ENCODE peak calls at places on chromosomes 13 and 19, in ten cellular contexts. X is right lobe of liver, T is esophagus muscularis mucosa, S is lower leg skin, Z is H1, W is heart left ventricle, P is esophagus squamous epithelium, K is adrenal gland, Y is A549, H is transverse colon. F is an unnamed sample.

GRCh38 chr19:4449022-4449825 is 8.4 kb downstream of the UBXN6 start:
- DNase-seq in X (peak), T (no peak), S (no peak), Z (no peak), W (peak), P (no peak), K (peak), Y (no peak), H (no peak), F (no peak)

GRCh38 chr19:40687525-40688016 is 2.9 kb downstream of the NUMBL start:
- DNase-seq in X (no peak), T (peak), S (peak), Z (no peak), W (peak), P (no peak), K (peak), Y (peak), H (peak), F (no peak)

GRCh38 chr13:113581871-113582270 is 2.7 kb upstream of the TFDP1 start:
- DNase-seq in X (peak), T (peak), S (no peak), Z (peak), W (no peak), P (no peak), K (no peak), Y (no peak), H (no peak), F (no peak)

GRCh38 chr13:20566424-20566916 is 487 bp upstream of the IFT88 start:
- DNase-seq in X (no peak), T (peak), S (peak), Z (no peak), W (no peak), P (no peak), K (peak), Y (peak), H (peak), F (peak)

GRCh38 chr13:100208002-100208401 is 119.1 kb downstream of the PCCA start:
- DNase-seq in X (no peak), T (no peak), S (no peak), Z (no peak), W (no peak), P (no peak), K (no peak), Y (no peak), H (no peak), F (no peak)

GRCh38 chr13:32811297-32811800 is 204.9 kb upstream of the KL start:
- DNase-seq in X (no peak), T (peak), S (no peak), Z (no peak), W (no peak), P (no peak), K (no peak), Y (no peak), H (peak), F (no peak)

GRCh38 chr19:19026299-19026971 is 6.9 kb downstream of the SUGP2 start:
- DNase-seq in X (peak), T (no peak), S (no peak), Z (no peak), W (no peak), P (no peak), K (no peak), Y (peak), H (no peak), F (no peak)

GRCh38 chr13:44756411-44756810 is 180.3 kb upstream of the TSC22D1 start:
- DNase-seq in X (no peak), T (no peak), S (no peak), Z (no peak), W (no peak), P (no peak), K (peak), Y (no peak), H (no peak), F (no peak)

GRCh38 chr13:41766439-41766838 is 194.5 kb downstream of the VWA8 start:
- DNase-seq in X (no peak), T (no peak), S (no peak), Z (no peak), W (no peak), P (no peak), K (no peak), Y (no peak), H (no peak), F (no peak)

GRCh38 chr19:2627855-2628254 is 74.6 kb downstream of the GNG7 start:
- DNase-seq in X (no peak), T (no peak), S (no peak), Z (no peak), W (no peak), P (no peak), K (no peak), Y (no peak), H (no peak), F (no peak)

GRCh38 chr13:44622259-44622658 is 46.1 kb upstream of the TSC22D1 start:
- DNase-seq in X (no peak), T (no peak), S (no peak), Z (no peak), W (no peak), P (no peak), K (no peak), Y (peak), H (no peak), F (no peak)

GRCh38 chr13:30322428-30322827 is 15.1 kb upstream of the KATNAL1 start:
- DNase-seq in X (no peak), T (no peak), S (no peak), Z (no peak), W (no peak), P (no peak), K (no peak), Y (no peak), H (no peak), F (no peak)

GRCh38 chr19:50416034-50416814 is 2.5 kb upstream of the SPIB start:
- DNase-seq in X (no peak), T (no peak), S (no peak), Z (no peak), W (no peak), P (no peak), K (no peak), Y (no peak), H (no peak), F (no peak)

GRCh38 chr13:106911602-106912001 is 343.7 kb upstream of the ARGLU1 start:
- DNase-seq in X (no peak), T (no peak), S (no peak), Z (no peak), W (no peak), P (no peak), K (no peak), Y (no peak), H (no peak), F (no peak)

GRCh38 chr13:64154514-64154913 is 2738.9 kb upstream of the PCDH20 start:
- DNase-seq in X (no peak), T (no peak), S (no peak), Z (no peak), W (no peak), P (no peak), K (no peak), Y (peak), H (no peak), F (no peak)

GRCh38 chr13:112483299-112483698 is 104.7 kb downstream of the TUBGCP3 start:
- DNase-seq in X (no peak), T (no peak), S (no peak), Z (no peak), W (no peak), P (no peak), K (no peak), Y (no peak), H (no peak), F (no peak)

GRCh38 chr19:16234552-16235445 is 37.1 kb downstream of the AP1M1 start:
- DNase-seq in X (no peak), T (no peak), S (no peak), Z (no peak), W (peak), P (no peak), K (no peak), Y (no peak), H (no peak), F (no peak)

GRCh38 chr13:113927661-113928581 is 46.0 kb downstream of the C13orf46 start:
- DNase-seq in X (no peak), T (no peak), S (peak), Z (no peak), W (peak), P (no peak), K (no peak), Y (no peak), H (peak), F (no peak)

GRCh38 chr13:92379371-92379770 is 847.2 kb upstream of the GPC6 start:
- DNase-seq in X (no peak), T (no peak), S (no peak), Z (no peak), W (no peak), P (no peak), K (no peak), Y (no peak), H (no peak), F (no peak)

GRCh38 chr13:24680258-24680920 is at the start of gene ATP12A:
- DNase-seq in X (no peak), T (no peak), S (no peak), Z (peak), W (no peak), P (no peak), K (no peak), Y (no peak), H (peak), F (no peak)

GRCh38 chr19:11267316-11268085 is 5.2 kb upstream of the DOCK6 start:
- DNase-seq in X (no peak), T (no peak), S (no peak), Z (no peak), W (no peak), P (no peak), K (no peak), Y (no peak), H (no peak), F (no peak)

GRCh38 chr13:103948477-103948876 is 882.3 kb upstream of the SLC10A2 start:
- DNase-seq in X (no peak), T (no peak), S (no peak), Z (no peak), W (no peak), P (no peak), K (no peak), Y (no peak), H (no peak), F (no peak)

GRCh38 chr19:40592170-40592569 is 9.0 kb upstream of the LTBP4 start:
- DNase-seq in X (no peak), T (no peak), S (no peak), Z (no peak), W (no peak), P (no peak), K (peak), Y (peak), H (no peak), F (no peak)

GRCh38 chr13:25478186-25478585 is 106.4 kb downstream of the ATP8A2 start:
- DNase-seq in X (no peak), T (no peak), S (no peak), Z (no peak), W (no peak), P (no peak), K (no peak), Y (peak), H (no peak), F (no peak)

GRCh38 chr19:10288662-10289166 is 1.0 kb upstream of the ICAM5 start:
- DNase-seq in X (no peak), T (no peak), S (no peak), Z (peak), W (no peak), P (no peak), K (no peak), Y (peak), H (peak), F (peak)

GRCh38 chr13:100662470-100663211 is 12.0 kb downstream of the TMTC4 start:
- DNase-seq in X (no peak), T (no peak), S (no peak), Z (no peak), W (no peak), P (no peak), K (no peak), Y (no peak), H (no peak), F (no peak)

GRCh38 chr19:20928371-20928770 is 5.3 kb downstream of the ZNF85 start:
- DNase-seq in X (no peak), T (no peak), S (no peak), Z (peak), W (no peak), P (no peak), K (no peak), Y (no peak), H (no peak), F (peak)

GRCh38 chr19:39754544-39754943 is 16.7 kb upstream of the CLC start:
- DNase-seq in X (no peak), T (no peak), S (no peak), Z (no peak), W (no peak), P (no peak), K (no peak), Y (no peak), H (no peak), F (no peak)

DNA sequence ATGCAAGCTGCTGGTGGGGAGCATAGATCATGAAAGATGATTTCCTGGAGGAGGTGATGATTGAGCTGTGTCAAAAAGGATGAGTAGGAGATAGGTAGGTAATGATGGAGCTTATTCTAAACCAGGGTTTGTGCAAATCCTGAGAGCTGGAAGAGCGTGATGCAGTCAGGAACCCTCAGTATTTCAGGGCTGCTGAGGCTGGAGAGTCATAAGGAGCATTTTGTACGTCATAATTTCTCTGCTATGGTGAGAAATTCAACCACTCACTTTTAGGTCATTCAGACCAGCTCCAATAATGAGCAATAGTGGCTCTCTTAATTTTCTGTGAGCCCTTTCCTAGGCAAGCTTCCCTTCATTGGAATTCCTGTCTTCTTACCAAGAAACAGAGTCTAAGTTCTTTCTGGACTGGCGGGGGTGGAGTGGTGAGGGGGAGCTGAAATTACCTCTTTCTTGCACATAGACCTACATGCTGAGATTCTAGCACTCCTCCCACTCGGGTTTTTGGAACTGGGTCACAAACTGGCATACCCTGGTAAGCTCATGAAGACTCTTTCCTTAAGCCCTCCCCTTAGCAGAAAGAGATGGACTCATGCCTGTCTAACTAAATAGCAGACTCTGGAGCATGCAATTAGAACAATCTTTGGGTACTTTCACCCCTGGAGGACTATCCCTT is 62.2 kb upstream of the MYCBP2 start:
- DNase-seq in X (no peak), T (no peak), S (no peak), Z (no peak), W (no peak), P (no peak), K (no peak), Y (no peak), H (no peak), F (no peak)
- TF ChIP-seq POLR2A in X (no peak), T (no peak), S (no peak), Z (no peak), W (no peak), P (no peak), K (no peak), Y (no peak), H (no peak), F (no peak)

GRCh38 chr19:38045554-38046253 is 138.7 kb downstream of the SIPA1L3 start:
- DNase-seq in X (no peak), T (no peak), S (no peak), Z (no peak), W (no peak), P (no peak), K (no peak), Y (no peak), H (no peak), F (no peak)

GRCh38 chr19:38047641-38048040 is 140.6 kb downstream of the SIPA1L3 start:
- DNase-seq in X (no peak), T (no peak), S (no peak), Z (peak), W (no peak), P (no peak), K (no peak), Y (no peak), H (no peak), F (no peak)

GRCh38 chr19:38046254-38047047 is 139.4 kb downstream of the SIPA1L3 start:
- DNase-seq in X (no peak), T (no peak), S (no peak), Z (no peak), W (no peak), P (no peak), K (no peak), Y (no peak), H (peak), F (no peak)

GRCh38 chr19:38047048-38047435 is 140.0 kb downstream of the SIPA1L3 start:
- DNase-seq in X (no peak), T (no peak), S (no peak), Z (no peak), W (no peak), P (no peak), K (no peak), Y (peak), H (no peak), F (no peak)

GRCh38 chr19:38049105-38049649 is 142.2 kb downstream of the SIPA1L3 start:
- DNase-seq in X (no peak), T (no peak), S (no peak), Z (no peak), W (no peak), P (no peak), K (no peak), Y (no peak), H (peak), F (no peak)
- TF ChIP-seq POLR2A in X (no peak), T (no peak), S (no peak), Z (no peak), W (no peak), P (no peak), K (no peak), Y (no peak), H (no peak), F (no peak)

GRCh38 chr13:109351236-109351635 is 435.1 kb downstream of the IRS2 start:
- DNase-seq in X (no peak), T (no peak), S (no peak), Z (no peak), W (no peak), P (no peak), K (no peak), Y (no peak), H (no peak), F (no peak)

GRCh38 chr13:109361562-109361961 is 424.8 kb downstream of the IRS2 start:
- DNase-seq in X (no peak), T (no peak), S (no peak), Z (no peak), W (no peak), P (no peak), K (peak), Y (no peak), H (no peak), F (no peak)

GRCh38 chr13:109355129-109355528 is 431.3 kb downstream of the IRS2 start:
- DNase-seq in X (no peak), T (no peak), S (no peak), Z (no peak), W (no peak), P (no peak), K (no peak), Y (no peak), H (no peak), F (no peak)

GRCh38 chr13:109357751-109358150 is 428.6 kb downstream of the IRS2 start:
- DNase-seq in X (no peak), T (no peak), S (no peak), Z (no peak), W (no peak), P (no peak), K (no peak), Y (no peak), H (no peak), F (no peak)

GRCh38 chr13:109355875-109356428 is 430.4 kb downstream of the IRS2 start:
- DNase-seq in X (no peak), T (no peak), S (no peak), Z (no peak), W (no peak), P (no peak), K (no peak), Y (no peak), H (no peak), F (no peak)
- TF ChIP-seq POLR2A in X (no peak), T (no peak), S (no peak), Z (no peak), W (no peak), P (no peak), K (no peak), Y (no peak), H (no peak), F (no peak)

DNA sequence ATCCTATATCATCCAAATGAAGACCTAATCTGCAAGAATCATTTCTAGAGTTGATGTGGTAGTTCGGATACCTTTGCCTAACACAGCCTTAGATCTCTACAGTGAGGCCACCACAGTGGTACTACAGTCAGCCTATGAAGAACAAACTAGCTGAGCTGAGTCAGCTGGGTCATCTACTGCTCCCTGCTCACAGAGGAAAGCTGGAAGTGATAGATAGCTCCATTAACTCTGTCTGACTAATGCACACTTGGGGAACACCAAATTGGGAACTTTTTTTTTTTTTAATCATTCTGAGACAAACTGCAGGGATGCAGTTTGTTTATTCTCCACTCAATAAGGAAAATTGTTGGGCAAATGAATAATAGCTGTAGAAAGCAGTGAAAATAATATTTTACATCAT is 1160.6 kb downstream of the PCDH9 start:
- DNase-seq in X (no peak), T (no peak), S (no peak), Z (no peak), W (no peak), P (no peak), K (no peak), Y (no peak), H (no peak), F (no peak)
- TF ChIP-seq POLR2A in X (no peak), T (no peak), S (no peak), Z (no peak), W (no peak), P (no peak), K (no peak), Y (no peak), H (no peak), F (no peak)